ENCODE peak calls at places on chromosomes 16 and 17, in seven cellular contexts. One of them, this sample, is unnamed.

GRCh38 chr17:5203908-5204294 is 12.2 kb upstream of the ZNF594 start:
- DNase-seq in WTC11: no peak
- DNase-seq in CD4-positive, alpha-beta T cell: no peak
- DNase-seq in bronchial epithelial cell: peak; percentile 68
- DNase-seq in brain microvascular endothelial cell: peak; percentile 39
- DNase-seq in AG09309: peak; percentile 38
- DNase-seq in ovary: no peak
- DNase-seq in this sample: peak; percentile 82

GRCh38 chr16:11253009-11253994 is 2.7 kb downstream of the SOCS1 start:
- DNase-seq in WTC11: no peak
- DNase-seq in CD4-positive, alpha-beta T cell: peak; percentile 42
- DNase-seq in bronchial epithelial cell: peak; percentile 32
- DNase-seq in brain microvascular endothelial cell: no peak
- DNase-seq in AG09309: no peak
- DNase-seq in ovary: no peak
- DNase-seq in this sample: peak; percentile 39

GRCh38 chr16:70395345-70395901 is 43.5 kb downstream of the ST3GAL2 start:
- DNase-seq in WTC11: peak; percentile 93
- DNase-seq in CD4-positive, alpha-beta T cell: peak; percentile 68
- DNase-seq in bronchial epithelial cell: no peak
- DNase-seq in brain microvascular endothelial cell: peak; percentile 15
- DNase-seq in AG09309: no peak
- DNase-seq in ovary: no peak
- DNase-seq in this sample: peak; percentile 16

GRCh38 chr16:35391328-35391727 is 1931.9 kb downstream of the TP53TG3F start:
- DNase-seq in WTC11: peak; percentile 47
- DNase-seq in CD4-positive, alpha-beta T cell: no peak
- DNase-seq in bronchial epithelial cell: peak; percentile 48
- DNase-seq in brain microvascular endothelial cell: peak; percentile 7
- DNase-seq in AG09309: peak; percentile 3
- DNase-seq in ovary: no peak
- DNase-seq in this sample: peak; percentile 11

GRCh38 chr16:27406729-27407128 is 4.8 kb downstream of the IL21R start:
- DNase-seq in WTC11: no peak
- DNase-seq in CD4-positive, alpha-beta T cell: no peak
- DNase-seq in bronchial epithelial cell: no peak
- DNase-seq in brain microvascular endothelial cell: no peak
- DNase-seq in AG09309: no peak
- DNase-seq in ovary: no peak
- DNase-seq in this sample: no peak

GRCh38 chr16:29875206-29875605 is 12.2 kb upstream of the CDIPT start:
- DNase-seq in WTC11: no peak
- DNase-seq in CD4-positive, alpha-beta T cell: no peak
- DNase-seq in bronchial epithelial cell: no peak
- DNase-seq in brain microvascular endothelial cell: no peak
- DNase-seq in AG09309: no peak
- DNase-seq in ovary: no peak
- DNase-seq in this sample: no peak

GRCh38 chr17:45225051-45225700 is 3.5 kb downstream of the FMNL1 start:
- DNase-seq in WTC11: no peak
- DNase-seq in CD4-positive, alpha-beta T cell: peak; percentile 61
- DNase-seq in bronchial epithelial cell: peak; percentile 47
- DNase-seq in brain microvascular endothelial cell: no peak
- DNase-seq in AG09309: no peak
- DNase-seq in ovary: no peak
- DNase-seq in this sample: no peak

GRCh38 chr17:81125573-81126081 is 39.7 kb upstream of the PVALEF start:
- DNase-seq in WTC11: no peak
- DNase-seq in CD4-positive, alpha-beta T cell: no peak
- DNase-seq in bronchial epithelial cell: no peak
- DNase-seq in brain microvascular endothelial cell: no peak
- DNase-seq in AG09309: no peak
- DNase-seq in ovary: no peak
- DNase-seq in this sample: no peak

GRCh38 chr16:88306860-88307545 is 75.8 kb upstream of the ZNF469 start:
- DNase-seq in WTC11: no peak
- DNase-seq in CD4-positive, alpha-beta T cell: no peak
- DNase-seq in bronchial epithelial cell: peak; percentile 37
- DNase-seq in brain microvascular endothelial cell: peak; percentile 96
- DNase-seq in AG09309: peak; percentile 86
- DNase-seq in ovary: peak; percentile 59
- DNase-seq in this sample: peak; percentile 93

GRCh38 chr17:65560628-65561371 is 648 bp downstream of the AXIN2 start:
- DNase-seq in WTC11: peak; percentile 92
- DNase-seq in CD4-positive, alpha-beta T cell: peak; percentile 77
- DNase-seq in bronchial epithelial cell: peak; percentile 44
- DNase-seq in brain microvascular endothelial cell: peak; percentile 76
- DNase-seq in AG09309: peak; percentile 32
- DNase-seq in ovary: peak; percentile 88
- DNase-seq in this sample: peak; percentile 63

GRCh38 chr17:64115871-64116534 is 13.9 kb downstream of the ERN1 start:
- DNase-seq in WTC11: no peak
- DNase-seq in CD4-positive, alpha-beta T cell: no peak
- DNase-seq in bronchial epithelial cell: peak; percentile 97
- DNase-seq in brain microvascular endothelial cell: peak; percentile 58
- DNase-seq in AG09309: peak; percentile 78
- DNase-seq in ovary: no peak
- DNase-seq in this sample: peak; percentile 84

GRCh38 chr17:27413792-27414191 is 42.5 kb upstream of the KSR1 start:
- DNase-seq in WTC11: no peak
- DNase-seq in CD4-positive, alpha-beta T cell: no peak
- DNase-seq in bronchial epithelial cell: no peak
- DNase-seq in brain microvascular endothelial cell: no peak
- DNase-seq in AG09309: no peak
- DNase-seq in ovary: no peak
- DNase-seq in this sample: no peak

GRCh38 chr17:15999974-16000827 is 577 bp downstream of the TTC19 start:
- DNase-seq in WTC11: no peak
- DNase-seq in CD4-positive, alpha-beta T cell: peak; percentile 47
- DNase-seq in bronchial epithelial cell: no peak
- DNase-seq in brain microvascular endothelial cell: peak; percentile 20
- DNase-seq in AG09309: no peak
- DNase-seq in ovary: no peak
- DNase-seq in this sample: peak; percentile 17

GRCh38 chr17:80270836-80271235 is 10.2 kb downstream of the RNF213 start:
- DNase-seq in WTC11: peak; percentile 82
- DNase-seq in CD4-positive, alpha-beta T cell: no peak
- DNase-seq in bronchial epithelial cell: no peak
- DNase-seq in brain microvascular endothelial cell: peak; percentile 24
- DNase-seq in AG09309: no peak
- DNase-seq in ovary: no peak
- DNase-seq in this sample: peak; percentile 16

GRCh38 chr17:7558544-7559306 is at the start of gene TNFSF13:
- DNase-seq in WTC11: no peak
- DNase-seq in CD4-positive, alpha-beta T cell: no peak
- DNase-seq in bronchial epithelial cell: no peak
- DNase-seq in brain microvascular endothelial cell: no peak
- DNase-seq in AG09309: no peak
- DNase-seq in ovary: peak; percentile 79
- DNase-seq in this sample: no peak

GRCh38 chr16:57061084-57061905 is 31.1 kb upstream of the CPNE2 start:
- DNase-seq in WTC11: no peak
- DNase-seq in CD4-positive, alpha-beta T cell: no peak
- DNase-seq in bronchial epithelial cell: peak; percentile 55
- DNase-seq in brain microvascular endothelial cell: no peak
- DNase-seq in AG09309: no peak
- DNase-seq in ovary: peak; percentile 81
- DNase-seq in this sample: peak; percentile 83

GRCh38 chr17:8249621-8250020 is 532 bp downstream of the PFAS start:
- DNase-seq in WTC11: no peak
- DNase-seq in CD4-positive, alpha-beta T cell: no peak
- DNase-seq in bronchial epithelial cell: no peak
- DNase-seq in brain microvascular endothelial cell: no peak
- DNase-seq in AG09309: no peak
- DNase-seq in ovary: no peak
- DNase-seq in this sample: no peak

GRCh38 chr17:50687200-50688066 is 20.3 kb downstream of the ANKRD40 start:
- DNase-seq in WTC11: peak; percentile 46
- DNase-seq in CD4-positive, alpha-beta T cell: no peak
- DNase-seq in bronchial epithelial cell: no peak
- DNase-seq in brain microvascular endothelial cell: no peak
- DNase-seq in AG09309: no peak
- DNase-seq in ovary: peak; percentile 88
- DNase-seq in this sample: no peak

GRCh38 chr16:69340095-69340644 is 598 bp downstream of the NIP7 start:
- DNase-seq in WTC11: no peak
- DNase-seq in CD4-positive, alpha-beta T cell: no peak
- DNase-seq in bronchial epithelial cell: no peak
- DNase-seq in brain microvascular endothelial cell: no peak
- DNase-seq in AG09309: no peak
- DNase-seq in ovary: no peak
- DNase-seq in this sample: no peak

GRCh38 chr17:83127431-83128160 is 48.2 kb downstream of the METRNL start:
- DNase-seq in WTC11: no peak
- DNase-seq in CD4-positive, alpha-beta T cell: no peak
- DNase-seq in bronchial epithelial cell: no peak
- DNase-seq in brain microvascular endothelial cell: no peak
- DNase-seq in AG09309: no peak
- DNase-seq in ovary: no peak
- DNase-seq in this sample: no peak

GRCh38 chr16:53207810-53208752 is 153.3 kb downstream of the CHD9 start:
- DNase-seq in WTC11: peak; percentile 29
- DNase-seq in CD4-positive, alpha-beta T cell: no peak
- DNase-seq in bronchial epithelial cell: peak; percentile 77
- DNase-seq in brain microvascular endothelial cell: peak; percentile 74
- DNase-seq in AG09309: peak; percentile 41
- DNase-seq in ovary: peak; percentile 20
- DNase-seq in this sample: peak; percentile 78

GRCh38 chr17:56674401-56674925 is 81.0 kb downstream of the NOG start:
- DNase-seq in WTC11: no peak
- DNase-seq in CD4-positive, alpha-beta T cell: no peak
- DNase-seq in bronchial epithelial cell: peak; percentile 56
- DNase-seq in brain microvascular endothelial cell: no peak
- DNase-seq in AG09309: no peak
- DNase-seq in ovary: no peak
- DNase-seq in this sample: no peak

GRCh38 chr17:56675876-56676660 is 82.6 kb downstream of the NOG start:
- DNase-seq in WTC11: no peak
- DNase-seq in CD4-positive, alpha-beta T cell: no peak
- DNase-seq in bronchial epithelial cell: no peak
- DNase-seq in brain microvascular endothelial cell: no peak
- DNase-seq in AG09309: no peak
- DNase-seq in ovary: no peak
- DNase-seq in this sample: no peak

GRCh38 chr17:56679148-56679766 is 85.8 kb downstream of the NOG start:
- DNase-seq in WTC11: no peak
- DNase-seq in CD4-positive, alpha-beta T cell: no peak
- DNase-seq in bronchial epithelial cell: peak; percentile 44
- DNase-seq in brain microvascular endothelial cell: no peak
- DNase-seq in AG09309: no peak
- DNase-seq in ovary: no peak
- DNase-seq in this sample: peak; percentile 28

GRCh38 chr17:56678249-56679144 is 85.0 kb downstream of the NOG start:
- DNase-seq in WTC11: peak; percentile 21
- DNase-seq in CD4-positive, alpha-beta T cell: no peak
- DNase-seq in bronchial epithelial cell: no peak
- DNase-seq in brain microvascular endothelial cell: no peak
- DNase-seq in AG09309: no peak
- DNase-seq in ovary: no peak
- DNase-seq in this sample: no peak

GRCh38 chr17:56676807-56677206 is 83.3 kb downstream of the NOG start:
- DNase-seq in WTC11: no peak
- DNase-seq in CD4-positive, alpha-beta T cell: no peak
- DNase-seq in bronchial epithelial cell: no peak
- DNase-seq in brain microvascular endothelial cell: no peak
- DNase-seq in AG09309: no peak
- DNase-seq in ovary: no peak
- DNase-seq in this sample: peak; percentile 69
- TF ChIP-seq CTCF in WTC11: no peak
- TF ChIP-seq CTCF in CD4-positive, alpha-beta T cell: no peak
- TF ChIP-seq CTCF in bronchial epithelial cell: peak; percentile 16
- TF ChIP-seq CTCF in brain microvascular endothelial cell: peak; percentile 32
- TF ChIP-seq CTCF in AG09309: peak; percentile 32
- TF ChIP-seq CTCF in ovary: no peak
- TF ChIP-seq CTCF in this sample: peak; percentile 65

DNA sequence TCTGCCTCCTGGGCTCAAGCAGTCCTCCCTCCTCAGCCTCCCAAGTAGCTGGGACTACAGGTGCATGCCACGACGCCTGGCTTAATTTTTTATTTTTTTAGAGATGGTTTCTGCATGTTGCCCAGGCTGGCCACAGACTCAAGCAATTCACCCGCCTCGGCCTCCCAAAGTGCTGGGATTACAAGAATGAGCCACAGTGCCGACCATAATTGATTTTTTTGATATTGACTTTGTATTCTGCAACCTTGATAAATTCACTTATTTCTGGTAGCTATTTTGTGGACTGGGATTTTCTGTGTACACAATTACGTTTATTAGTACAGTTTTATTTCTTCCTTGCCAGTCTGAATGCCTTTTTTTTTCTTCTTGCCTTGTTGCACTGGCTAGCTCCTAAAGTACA is 30.0 kb downstream of the TAOK1 start:
- DNase-seq in WTC11: no peak
- DNase-seq in CD4-positive, alpha-beta T cell: no peak
- DNase-seq in bronchial epithelial cell: no peak
- DNase-seq in brain microvascular endothelial cell: no peak
- DNase-seq in AG09309: no peak
- DNase-seq in ovary: no peak
- DNase-seq in this sample: no peak
- TF ChIP-seq CTCF in WTC11: no peak
- TF ChIP-seq CTCF in CD4-positive, alpha-beta T cell: no peak
- TF ChIP-seq CTCF in bronchial epithelial cell: no peak
- TF ChIP-seq CTCF in brain microvascular endothelial cell: no peak
- TF ChIP-seq CTCF in AG09309: no peak
- TF ChIP-seq CTCF in ovary: no peak
- TF ChIP-seq CTCF in this sample: no peak

GRCh38 chr17:39667262-39668140 is 752 bp upstream of the PNMT start:
- DNase-seq in WTC11: peak; percentile 25
- DNase-seq in CD4-positive, alpha-beta T cell: no peak
- DNase-seq in bronchial epithelial cell: no peak
- DNase-seq in brain microvascular endothelial cell: no peak
- DNase-seq in AG09309: no peak
- DNase-seq in ovary: no peak
- DNase-seq in this sample: no peak
- TF ChIP-seq CTCF in WTC11: no peak
- TF ChIP-seq CTCF in CD4-positive, alpha-beta T cell: no peak
- TF ChIP-seq CTCF in bronchial epithelial cell: no peak
- TF ChIP-seq CTCF in brain microvascular endothelial cell: no peak
- TF ChIP-seq CTCF in AG09309: no peak
- TF ChIP-seq CTCF in ovary: no peak
- TF ChIP-seq CTCF in this sample: no peak

DNA sequence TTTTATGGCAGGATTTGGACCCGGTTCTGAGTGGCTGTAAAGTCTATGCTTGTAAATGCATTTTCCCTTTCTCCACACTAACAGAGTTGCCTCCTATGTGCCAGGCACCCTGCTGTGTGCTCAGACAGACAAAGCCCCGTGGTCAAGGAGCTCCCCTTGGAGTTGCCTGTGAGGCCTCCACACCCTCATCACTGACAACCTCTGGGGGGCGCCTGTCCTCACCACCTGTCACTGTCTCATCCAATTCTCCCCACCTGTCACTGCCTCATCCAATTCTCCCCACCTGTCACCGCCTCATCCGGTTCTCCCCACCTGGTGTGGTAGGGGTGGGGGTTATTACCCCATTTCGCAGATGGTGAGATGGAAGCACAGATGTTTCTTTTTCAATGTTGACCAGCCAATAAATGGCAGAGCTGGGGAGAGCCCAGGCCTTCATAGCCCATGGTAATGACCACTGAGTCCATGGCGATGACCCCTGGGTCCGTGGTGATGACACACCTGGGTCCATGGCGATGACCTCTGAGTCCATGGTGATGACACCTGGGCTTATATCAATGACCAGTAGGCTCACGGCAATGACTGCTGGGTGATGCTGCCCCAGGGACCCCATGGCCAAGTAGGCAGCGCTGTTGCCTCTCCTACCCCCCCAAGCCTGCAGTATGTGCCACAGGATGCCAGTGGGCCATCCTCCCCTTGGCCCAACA is 150.1 kb downstream of the IRF8 start:
- DNase-seq in WTC11: peak; percentile 61
- DNase-seq in CD4-positive, alpha-beta T cell: no peak
- DNase-seq in bronchial epithelial cell: no peak
- DNase-seq in brain microvascular endothelial cell: no peak
- DNase-seq in AG09309: no peak
- DNase-seq in ovary: no peak
- DNase-seq in this sample: no peak
- TF ChIP-seq CTCF in WTC11: peak; percentile 27
- TF ChIP-seq CTCF in CD4-positive, alpha-beta T cell: no peak
- TF ChIP-seq CTCF in bronchial epithelial cell: no peak
- TF ChIP-seq CTCF in brain microvascular endothelial cell: no peak
- TF ChIP-seq CTCF in AG09309: no peak
- TF ChIP-seq CTCF in ovary: no peak
- TF ChIP-seq CTCF in this sample: peak; percentile 38

This sample was measured in HFFc6.